ENCODE peak calls at places on chromosomes 16 and 17, in seven cellular contexts. One of them, this sample, is unnamed.

GRCh38 chr16:86899757-86900156 is 321.4 kb downstream of the FOXL1 start:
- DNase-seq in fibroblast of mammary gland: peak; percentile 75
- DNase-seq in CD4-positive, alpha-beta T cell: no peak
- DNase-seq in type B pancreatic cell: no peak
- DNase-seq in CD8-positive, alpha-beta T cell: no peak
- DNase-seq in heart left ventricle: no peak
- DNase-seq in cardiac fibroblast: peak; percentile 27
- DNase-seq in this sample: no peak

GRCh38 chr17:337453-337852 is 15.2 kb downstream of the RPH3AL start:
- DNase-seq in CD8-positive, alpha-beta T cell: no peak
- DNase-seq in cardiac fibroblast: no peak
- DNase-seq in CD4-positive, alpha-beta T cell: no peak
- DNase-seq in fibroblast of mammary gland: no peak
- DNase-seq in type B pancreatic cell: no peak
- DNase-seq in heart left ventricle: no peak
- DNase-seq in this sample: no peak

GRCh38 chr17:46053911-46054534 is 55.0 kb downstream of the STH start:
- DNase-seq in cardiac fibroblast: no peak
- DNase-seq in CD8-positive, alpha-beta T cell: no peak
- DNase-seq in CD4-positive, alpha-beta T cell: no peak
- DNase-seq in heart left ventricle: no peak
- DNase-seq in type B pancreatic cell: no peak
- DNase-seq in fibroblast of mammary gland: peak; percentile 62
- DNase-seq in this sample: no peak

GRCh38 chr17:6077746-6078145 is 7.6 kb downstream of the WSCD1 start:
- DNase-seq in fibroblast of mammary gland: no peak
- DNase-seq in heart left ventricle: no peak
- DNase-seq in CD8-positive, alpha-beta T cell: no peak
- DNase-seq in type B pancreatic cell: no peak
- DNase-seq in cardiac fibroblast: no peak
- DNase-seq in CD4-positive, alpha-beta T cell: no peak
- DNase-seq in this sample: no peak

GRCh38 chr17:60080545-60080944 is 1.8 kb upstream of the HEATR6 start:
- DNase-seq in type B pancreatic cell: no peak
- DNase-seq in cardiac fibroblast: no peak
- DNase-seq in fibroblast of mammary gland: no peak
- DNase-seq in heart left ventricle: no peak
- DNase-seq in CD4-positive, alpha-beta T cell: no peak
- DNase-seq in CD8-positive, alpha-beta T cell: no peak
- DNase-seq in this sample: no peak

GRCh38 chr16:74462361-74462760 is 41.1 kb upstream of the CLEC18B start:
- DNase-seq in fibroblast of mammary gland: no peak
- DNase-seq in type B pancreatic cell: no peak
- DNase-seq in CD4-positive, alpha-beta T cell: no peak
- DNase-seq in heart left ventricle: no peak
- DNase-seq in cardiac fibroblast: no peak
- DNase-seq in CD8-positive, alpha-beta T cell: no peak
- DNase-seq in this sample: no peak

GRCh38 chr17:48901241-48901640 is 7.0 kb upstream of the UBE2Z start:
- DNase-seq in type B pancreatic cell: no peak
- DNase-seq in fibroblast of mammary gland: no peak
- DNase-seq in heart left ventricle: no peak
- DNase-seq in cardiac fibroblast: no peak
- DNase-seq in CD8-positive, alpha-beta T cell: no peak
- DNase-seq in CD4-positive, alpha-beta T cell: no peak
- DNase-seq in this sample: no peak

GRCh38 chr17:14196337-14196997 is 40.2 kb downstream of the CDRT15 start:
- DNase-seq in fibroblast of mammary gland: no peak
- DNase-seq in cardiac fibroblast: no peak
- DNase-seq in heart left ventricle: no peak
- DNase-seq in type B pancreatic cell: no peak
- DNase-seq in CD8-positive, alpha-beta T cell: no peak
- DNase-seq in CD4-positive, alpha-beta T cell: no peak
- DNase-seq in this sample: peak; percentile 21

GRCh38 chr17:44417553-44417952 is 28.1 kb upstream of the ITGA2B start:
- DNase-seq in heart left ventricle: no peak
- DNase-seq in CD4-positive, alpha-beta T cell: no peak
- DNase-seq in type B pancreatic cell: no peak
- DNase-seq in cardiac fibroblast: peak; percentile 70
- DNase-seq in fibroblast of mammary gland: peak; percentile 91
- DNase-seq in CD8-positive, alpha-beta T cell: no peak
- DNase-seq in this sample: no peak

GRCh38 chr16:6732166-6732565 is 600.5 kb upstream of the RBFOX1 start:
- DNase-seq in type B pancreatic cell: no peak
- DNase-seq in cardiac fibroblast: no peak
- DNase-seq in heart left ventricle: no peak
- DNase-seq in CD4-positive, alpha-beta T cell: no peak
- DNase-seq in fibroblast of mammary gland: no peak
- DNase-seq in CD8-positive, alpha-beta T cell: no peak
- DNase-seq in this sample: no peak

GRCh38 chr17:1229354-1229890 is 40.8 kb upstream of the BHLHA9 start:
- DNase-seq in cardiac fibroblast: peak; percentile 16
- DNase-seq in fibroblast of mammary gland: no peak
- DNase-seq in CD8-positive, alpha-beta T cell: peak; percentile 30
- DNase-seq in type B pancreatic cell: no peak
- DNase-seq in CD4-positive, alpha-beta T cell: peak; percentile 42
- DNase-seq in heart left ventricle: peak; percentile 79
- DNase-seq in this sample: no peak

GRCh38 chr16:50644730-50645129 is 36.4 kb downstream of the SNX20 start:
- DNase-seq in cardiac fibroblast: peak; percentile 63
- DNase-seq in CD4-positive, alpha-beta T cell: peak; percentile 40
- DNase-seq in fibroblast of mammary gland: no peak
- DNase-seq in CD8-positive, alpha-beta T cell: peak; percentile 12
- DNase-seq in heart left ventricle: no peak
- DNase-seq in type B pancreatic cell: no peak
- DNase-seq in this sample: no peak

GRCh38 chr17:57113656-57114055 is 28.6 kb downstream of the AKAP1 start:
- DNase-seq in CD4-positive, alpha-beta T cell: no peak
- DNase-seq in type B pancreatic cell: no peak
- DNase-seq in cardiac fibroblast: no peak
- DNase-seq in CD8-positive, alpha-beta T cell: no peak
- DNase-seq in fibroblast of mammary gland: no peak
- DNase-seq in heart left ventricle: no peak
- DNase-seq in this sample: no peak

GRCh38 chr17:49631496-49631895 is 46.4 kb downstream of the SPOP start:
- DNase-seq in fibroblast of mammary gland: no peak
- DNase-seq in cardiac fibroblast: no peak
- DNase-seq in type B pancreatic cell: no peak
- DNase-seq in heart left ventricle: no peak
- DNase-seq in CD4-positive, alpha-beta T cell: no peak
- DNase-seq in CD8-positive, alpha-beta T cell: no peak
- DNase-seq in this sample: no peak

GRCh38 chr16:20424129-20424866 is 15.0 kb downstream of the ACSM5 start:
- DNase-seq in CD4-positive, alpha-beta T cell: no peak
- DNase-seq in cardiac fibroblast: no peak
- DNase-seq in type B pancreatic cell: no peak
- DNase-seq in CD8-positive, alpha-beta T cell: no peak
- DNase-seq in heart left ventricle: no peak
- DNase-seq in fibroblast of mammary gland: no peak
- DNase-seq in this sample: no peak

GRCh38 chr16:75099075-75099667 is 17.4 kb downstream of the LDHD start:
- DNase-seq in CD8-positive, alpha-beta T cell: no peak
- DNase-seq in CD4-positive, alpha-beta T cell: no peak
- DNase-seq in type B pancreatic cell: no peak
- DNase-seq in cardiac fibroblast: no peak
- DNase-seq in heart left ventricle: peak; percentile 34
- DNase-seq in fibroblast of mammary gland: no peak
- DNase-seq in this sample: no peak

GRCh38 chr17:78357177-78357586 is 2.7 kb downstream of the SOCS3 start:
- DNase-seq in fibroblast of mammary gland: peak; percentile 78
- DNase-seq in CD4-positive, alpha-beta T cell: no peak
- DNase-seq in type B pancreatic cell: no peak
- DNase-seq in CD8-positive, alpha-beta T cell: no peak
- DNase-seq in heart left ventricle: peak; percentile 61
- DNase-seq in cardiac fibroblast: peak; percentile 88
- DNase-seq in this sample: peak; percentile 90

GRCh38 chr16:86990451-86990850 is 326.7 kb downstream of the C16orf95 start:
- DNase-seq in fibroblast of mammary gland: no peak
- DNase-seq in cardiac fibroblast: no peak
- DNase-seq in type B pancreatic cell: no peak
- DNase-seq in heart left ventricle: no peak
- DNase-seq in CD4-positive, alpha-beta T cell: no peak
- DNase-seq in CD8-positive, alpha-beta T cell: no peak
- DNase-seq in this sample: no peak

GRCh38 chr17:58232707-58233156 is 5.7 kb upstream of the LPO start:
- DNase-seq in type B pancreatic cell: no peak
- DNase-seq in heart left ventricle: no peak
- DNase-seq in CD8-positive, alpha-beta T cell: no peak
- DNase-seq in cardiac fibroblast: peak; percentile 66
- DNase-seq in fibroblast of mammary gland: peak; percentile 94
- DNase-seq in CD4-positive, alpha-beta T cell: no peak
- DNase-seq in this sample: no peak

GRCh38 chr16:9035986-9036385 is 55.5 kb upstream of the HAPSTR1 start:
- DNase-seq in CD4-positive, alpha-beta T cell: no peak
- DNase-seq in fibroblast of mammary gland: no peak
- DNase-seq in type B pancreatic cell: no peak
- DNase-seq in CD8-positive, alpha-beta T cell: no peak
- DNase-seq in cardiac fibroblast: no peak
- DNase-seq in heart left ventricle: no peak
- DNase-seq in this sample: no peak

GRCh38 chr16:81401035-81401950 is 43.3 kb upstream of the CMIP start:
- DNase-seq in type B pancreatic cell: no peak
- DNase-seq in CD8-positive, alpha-beta T cell: no peak
- DNase-seq in CD4-positive, alpha-beta T cell: no peak
- DNase-seq in cardiac fibroblast: peak; percentile 82
- DNase-seq in fibroblast of mammary gland: peak; percentile 66
- DNase-seq in heart left ventricle: no peak
- DNase-seq in this sample: no peak

DNA sequence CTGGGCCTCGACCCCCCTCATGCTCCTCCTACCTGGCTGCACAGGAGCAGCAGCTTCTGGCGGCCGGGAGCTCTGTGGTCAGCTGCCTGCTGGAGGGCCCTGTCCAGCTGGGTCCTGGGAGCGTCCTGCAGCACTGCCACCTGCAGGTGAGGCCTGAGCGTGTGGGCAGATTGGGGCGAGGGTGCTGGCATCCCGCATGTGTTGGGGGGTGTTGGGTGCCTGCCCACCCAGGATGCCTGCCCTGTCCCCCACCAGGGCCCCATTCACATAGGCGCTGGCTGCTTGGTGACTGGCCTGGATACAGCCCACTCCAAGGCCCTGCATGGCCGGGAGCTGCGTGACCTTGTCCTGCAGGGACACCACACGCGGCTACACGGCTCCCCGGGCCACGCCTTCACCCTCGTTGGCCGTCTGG is 16.5 kb downstream of the FCSK start:
- DNase-seq in CD4-positive, alpha-beta T cell: no peak
- DNase-seq in heart left ventricle: peak; percentile 65
- DNase-seq in fibroblast of mammary gland: no peak
- DNase-seq in CD8-positive, alpha-beta T cell: no peak
- DNase-seq in cardiac fibroblast: peak; percentile 43
- DNase-seq in type B pancreatic cell: no peak
- DNase-seq in this sample: no peak
- TF ChIP-seq CTCF in CD4-positive, alpha-beta T cell: no peak
- TF ChIP-seq CTCF in heart left ventricle: peak; percentile 55
- TF ChIP-seq CTCF in fibroblast of mammary gland: peak; percentile 35
- TF ChIP-seq CTCF in CD8-positive, alpha-beta T cell: no peak
- TF ChIP-seq CTCF in cardiac fibroblast: peak; percentile 51
- TF ChIP-seq CTCF in type B pancreatic cell: peak; percentile 65
- TF ChIP-seq CTCF in this sample: peak; percentile 45

DNA sequence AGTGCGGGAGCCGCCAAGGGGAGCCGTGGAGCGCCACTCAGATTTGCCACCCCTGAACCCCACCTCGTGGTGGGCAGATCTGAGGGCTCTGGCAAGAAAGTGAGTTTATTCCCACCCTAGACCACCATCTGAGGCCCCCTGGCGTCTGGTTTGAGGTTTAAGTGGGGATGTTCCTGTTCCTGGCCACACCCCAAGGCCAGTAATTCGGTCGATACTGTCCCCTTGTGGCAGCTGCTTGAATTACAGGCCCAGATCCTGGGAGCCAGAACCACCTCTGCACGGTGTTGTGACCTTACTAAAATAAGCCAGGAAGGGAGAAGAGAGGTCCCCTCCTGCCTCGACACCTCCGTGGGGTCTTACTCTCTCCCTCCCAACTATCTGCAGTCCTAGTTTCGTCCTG is 3.3 kb upstream of the LAT start:
- DNase-seq in fibroblast of mammary gland: peak; percentile 22
- DNase-seq in cardiac fibroblast: no peak
- DNase-seq in CD8-positive, alpha-beta T cell: no peak
- DNase-seq in CD4-positive, alpha-beta T cell: peak; percentile 40
- DNase-seq in heart left ventricle: no peak
- DNase-seq in type B pancreatic cell: no peak
- DNase-seq in this sample: no peak
- TF ChIP-seq CTCF in fibroblast of mammary gland: peak; percentile 78
- TF ChIP-seq CTCF in cardiac fibroblast: peak; percentile 84
- TF ChIP-seq CTCF in CD8-positive, alpha-beta T cell: peak; percentile 61
- TF ChIP-seq CTCF in CD4-positive, alpha-beta T cell: peak; percentile 42
- TF ChIP-seq CTCF in heart left ventricle: peak; percentile 7
- TF ChIP-seq CTCF in type B pancreatic cell: peak; percentile 74
- TF ChIP-seq CTCF in this sample: peak; percentile 53

GRCh38 chr17:28880572-28880945 is 17.0 kb downstream of the FLOT2 start:
- DNase-seq in fibroblast of mammary gland: no peak
- DNase-seq in heart left ventricle: no peak
- DNase-seq in CD8-positive, alpha-beta T cell: no peak
- DNase-seq in CD4-positive, alpha-beta T cell: no peak
- DNase-seq in cardiac fibroblast: no peak
- DNase-seq in type B pancreatic cell: no peak
- DNase-seq in this sample: no peak

GRCh38 chr17:28878158-28878910 is 19.2 kb downstream of the FLOT2 start:
- DNase-seq in fibroblast of mammary gland: no peak
- DNase-seq in heart left ventricle: no peak
- DNase-seq in CD4-positive, alpha-beta T cell: no peak
- DNase-seq in type B pancreatic cell: no peak
- DNase-seq in CD8-positive, alpha-beta T cell: no peak
- DNase-seq in cardiac fibroblast: peak; percentile 11
- DNase-seq in this sample: no peak

GRCh38 chr17:28879886-28880571 is 17.5 kb downstream of the FLOT2 start:
- DNase-seq in cardiac fibroblast: no peak
- DNase-seq in fibroblast of mammary gland: no peak
- DNase-seq in CD8-positive, alpha-beta T cell: no peak
- DNase-seq in heart left ventricle: no peak
- DNase-seq in type B pancreatic cell: no peak
- DNase-seq in CD4-positive, alpha-beta T cell: no peak
- DNase-seq in this sample: no peak

GRCh38 chr17:28881533-28882056 is 15.9 kb downstream of the FLOT2 start:
- DNase-seq in heart left ventricle: no peak
- DNase-seq in type B pancreatic cell: no peak
- DNase-seq in CD8-positive, alpha-beta T cell: no peak
- DNase-seq in cardiac fibroblast: no peak
- DNase-seq in fibroblast of mammary gland: no peak
- DNase-seq in CD4-positive, alpha-beta T cell: no peak
- DNase-seq in this sample: no peak

DNA sequence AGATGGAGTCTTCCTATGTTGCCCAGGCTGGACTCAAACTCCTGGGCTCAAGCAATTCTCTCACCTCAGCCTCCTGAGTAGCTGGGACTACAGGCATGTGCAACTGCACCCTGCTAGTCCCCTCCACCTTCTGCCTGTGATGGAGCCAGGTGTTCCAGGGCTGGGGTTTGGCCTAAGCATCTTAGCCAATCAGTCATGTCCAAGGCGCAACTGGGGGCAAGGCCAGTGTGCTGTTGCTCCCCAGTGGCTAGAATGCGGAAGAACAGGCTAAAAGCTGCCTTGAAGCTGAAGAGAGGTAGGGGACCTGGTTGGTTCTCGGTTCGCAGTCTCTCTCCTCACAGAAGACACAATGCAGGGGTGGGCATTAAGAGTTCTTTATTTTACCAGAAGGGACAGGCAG is 18.6 kb downstream of the FLOT2 start:
- DNase-seq in heart left ventricle: no peak
- DNase-seq in type B pancreatic cell: no peak
- DNase-seq in CD4-positive, alpha-beta T cell: no peak
- DNase-seq in CD8-positive, alpha-beta T cell: no peak
- DNase-seq in fibroblast of mammary gland: peak; percentile 33
- DNase-seq in cardiac fibroblast: peak; percentile 61
- DNase-seq in this sample: no peak
- TF ChIP-seq CTCF in heart left ventricle: no peak
- TF ChIP-seq CTCF in type B pancreatic cell: peak; percentile 60
- TF ChIP-seq CTCF in CD4-positive, alpha-beta T cell: no peak
- TF ChIP-seq CTCF in CD8-positive, alpha-beta T cell: no peak
- TF ChIP-seq CTCF in fibroblast of mammary gland: peak; percentile 45
- TF ChIP-seq CTCF in cardiac fibroblast: peak; percentile 51
- TF ChIP-seq CTCF in this sample: peak; percentile 44

GRCh38 chr17:74368341-74369152 is 1.2 kb downstream of the GPR142 start:
- DNase-seq in fibroblast of mammary gland: peak; percentile 52
- DNase-seq in CD4-positive, alpha-beta T cell: peak; percentile 68
- DNase-seq in CD8-positive, alpha-beta T cell: peak; percentile 66
- DNase-seq in type B pancreatic cell: no peak
- DNase-seq in cardiac fibroblast: peak; percentile 65
- DNase-seq in heart left ventricle: peak; percentile 81
- DNase-seq in this sample: no peak
- TF ChIP-seq CTCF in fibroblast of mammary gland: peak; percentile 90
- TF ChIP-seq CTCF in CD4-positive, alpha-beta T cell: peak; percentile 91
- TF ChIP-seq CTCF in CD8-positive, alpha-beta T cell: peak; percentile 85
- TF ChIP-seq CTCF in type B pancreatic cell: peak; percentile 96
- TF ChIP-seq CTCF in cardiac fibroblast: peak; percentile 92
- TF ChIP-seq CTCF in heart left ventricle: peak; percentile 93
- TF ChIP-seq CTCF in this sample: peak; percentile 85